ENCODE peak calls at places on chromosomes 1 and 21, in four cellular contexts. One of them, this sample, is unnamed. For H3K4me1, the result is how much of the 10 kb centered on the place peaks cover.

GRCh38 chr1:1013105-1013921 is at the start of gene ISG15:
- DNase-seq in gastrocnemius medialis: peak
- DNase-seq in A549: peak
- DNase-seq in astrocyte: peak
- DNase-seq in this sample: peak

GRCh38 chr1:26237230-26237966 is 3.4 kb downstream of the CEP85 start:
- DNase-seq in gastrocnemius medialis: no peak
- DNase-seq in astrocyte: peak
- DNase-seq in A549: peak
- DNase-seq in this sample: no peak

GRCh38 chr1:192654607-192655389 is 18.9 kb downstream of the RGS13 start:
- DNase-seq in gastrocnemius medialis: no peak
- DNase-seq in astrocyte: peak
- DNase-seq in A549: no peak
- DNase-seq in this sample: no peak

GRCh38 chr1:25105836-25106235 is 126.5 kb downstream of the SYF2 start:
- DNase-seq in gastrocnemius medialis: no peak
- DNase-seq in astrocyte: no peak
- DNase-seq in A549: no peak
- DNase-seq in this sample: no peak

GRCh38 chr21:45152265-45152746 is 77.9 kb downstream of the ADARB1 start:
- DNase-seq in A549: no peak
- DNase-seq in astrocyte: peak
- DNase-seq in gastrocnemius medialis: no peak
- DNase-seq in this sample: peak

GRCh38 chr1:33258788-33259274 is 2.5 kb downstream of the ZNF362 start:
- DNase-seq in astrocyte: no peak
- DNase-seq in A549: no peak
- DNase-seq in gastrocnemius medialis: no peak
- DNase-seq in this sample: peak

GRCh38 chr1:40479156-40479555 is 2.1 kb downstream of the ZFP69 start:
- DNase-seq in astrocyte: no peak
- DNase-seq in A549: no peak
- DNase-seq in gastrocnemius medialis: no peak
- DNase-seq in this sample: no peak

GRCh38 chr21:45872902-45873301 is 108.7 kb upstream of the COL6A1 start:
- DNase-seq in astrocyte: no peak
- DNase-seq in A549: no peak
- DNase-seq in gastrocnemius medialis: no peak
- DNase-seq in this sample: no peak

GRCh38 chr1:156383023-156383422 is 14.0 kb downstream of the RHBG start:
- DNase-seq in A549: peak
- DNase-seq in gastrocnemius medialis: peak
- DNase-seq in astrocyte: peak
- DNase-seq in this sample: peak

GRCh38 chr1:37854406-37854805 is 5.0 kb downstream of the MTF1 start:
- DNase-seq in gastrocnemius medialis: no peak
- DNase-seq in A549: no peak
- DNase-seq in astrocyte: no peak
- DNase-seq in this sample: no peak

GRCh38 chr1:9388628-9389184 is 96.0 kb downstream of the SPSB1 start:
- DNase-seq in gastrocnemius medialis: peak
- DNase-seq in astrocyte: no peak
- DNase-seq in A549: peak
- DNase-seq in this sample: peak

GRCh38 chr1:1291023-1291528 is 10.8 kb downstream of the SCNN1D start:
- DNase-seq in astrocyte: no peak
- DNase-seq in gastrocnemius medialis: no peak
- DNase-seq in A549: no peak
- DNase-seq in this sample: peak

GRCh38 chr1:94579876-94580294 is 38.3 kb upstream of the F3 start:
- DNase-seq in gastrocnemius medialis: peak
- DNase-seq in astrocyte: peak
- DNase-seq in A549: peak
- DNase-seq in this sample: no peak

GRCh38 chr21:35404247-35404646 is 355.1 kb upstream of the RUNX1 start:
- DNase-seq in gastrocnemius medialis: no peak
- DNase-seq in A549: no peak
- DNase-seq in astrocyte: no peak
- DNase-seq in this sample: no peak

GRCh38 chr1:159015440-159015909 is 5.8 kb downstream of the IFI16 start:
- DNase-seq in gastrocnemius medialis: peak
- DNase-seq in A549: peak
- DNase-seq in astrocyte: peak
- DNase-seq in this sample: peak

GRCh38 chr1:236952279-236953003 is 51.8 kb downstream of the MT1HL1 start:
- DNase-seq in A549: no peak
- DNase-seq in gastrocnemius medialis: no peak
- DNase-seq in astrocyte: no peak
- DNase-seq in this sample: no peak

GRCh38 chr1:67880056-67880601 is 46.9 kb upstream of the GNG12 start:
- DNase-seq in A549: peak
- DNase-seq in gastrocnemius medialis: no peak
- DNase-seq in astrocyte: peak
- DNase-seq in this sample: peak

GRCh38 chr1:198605880-198606458 is 32.9 kb upstream of the PTPRC start:
- DNase-seq in astrocyte: no peak
- DNase-seq in gastrocnemius medialis: no peak
- DNase-seq in A549: no peak
- DNase-seq in this sample: no peak

GRCh38 chr1:70685300-70686286 is 274.5 kb downstream of the CTH start:
- DNase-seq in gastrocnemius medialis: peak
- DNase-seq in A549: peak
- DNase-seq in astrocyte: peak
- DNase-seq in this sample: peak

GRCh38 chr1:153945795-153946621 is 510 bp downstream of the DENND4B start:
- DNase-seq in gastrocnemius medialis: peak
- DNase-seq in A549: peak
- DNase-seq in astrocyte: peak
- DNase-seq in this sample: peak

GRCh38 chr1:2159124-2159523 is 35.4 kb downstream of the FAAP20 start:
- DNase-seq in astrocyte: no peak
- DNase-seq in A549: no peak
- DNase-seq in gastrocnemius medialis: no peak
- DNase-seq in this sample: no peak

GRCh38 chr21:35026153-35026499 is 23.0 kb downstream of the RUNX1 start:
- DNase-seq in gastrocnemius medialis: no peak
- DNase-seq in astrocyte: peak
- DNase-seq in A549: no peak
- DNase-seq in this sample: no peak

GRCh38 chr1:29703596-29703995 is 467.3 kb downstream of the PTPRU start:
- DNase-seq in astrocyte: no peak
- DNase-seq in A549: peak
- DNase-seq in gastrocnemius medialis: no peak
- DNase-seq in this sample: peak

GRCh38 chr1:77524038-77524437 is 158.4 kb downstream of the ZZZ3 start:
- DNase-seq in A549: no peak
- DNase-seq in gastrocnemius medialis: no peak
- DNase-seq in astrocyte: no peak
- DNase-seq in this sample: no peak

GRCh38 chr1:3772715-3773571 is at the start of gene SMIM1:
- DNase-seq in astrocyte: no peak
- DNase-seq in gastrocnemius medialis: no peak
- DNase-seq in A549: no peak
- DNase-seq in this sample: no peak

GRCh38 chr1:6134741-6135510 is 45.2 kb downstream of the CHD5 start:
- DNase-seq in A549: no peak
- DNase-seq in astrocyte: no peak
- DNase-seq in gastrocnemius medialis: no peak
- DNase-seq in this sample: no peak

GRCh38 chr1:185450123-185450788 is 133.2 kb upstream of the IVNS1ABP start:
- DNase-seq in gastrocnemius medialis: no peak
- DNase-seq in A549: no peak
- DNase-seq in astrocyte: no peak
- DNase-seq in this sample: peak

GRCh38 chr1:6241887-6242740 is 1.9 kb upstream of the HES3 start:
- DNase-seq in astrocyte: no peak
- DNase-seq in A549: no peak
- DNase-seq in gastrocnemius medialis: no peak
- DNase-seq in this sample: no peak

GRCh38 chr1:179083031-179083345 is 1.1 kb downstream of the TOR3A start:
- DNase-seq in astrocyte: peak
- DNase-seq in A549: no peak
- DNase-seq in gastrocnemius medialis: no peak
- DNase-seq in this sample: no peak

GRCh38 chr1:31795801-31796621 is 19.8 kb downstream of the SPOCD1 start:
- DNase-seq in astrocyte: peak
- DNase-seq in A549: peak
- DNase-seq in gastrocnemius medialis: no peak
- DNase-seq in this sample: no peak

GRCh38 chr1:19476440-19477190 is 8.7 kb downstream of the CAPZB start:
- DNase-seq in astrocyte: peak
- DNase-seq in A549: no peak
- DNase-seq in gastrocnemius medialis: no peak
- DNase-seq in this sample: peak
- H3K4me1 ChIP-seq in astrocyte: under half
- H3K4me1 ChIP-seq in A549: under half
- H3K4me1 ChIP-seq in gastrocnemius medialis: half or more
- H3K4me1 ChIP-seq in this sample: under half

GRCh38 chr1:216984536-216984935 is 261.3 kb upstream of the ESRRG start:
- DNase-seq in astrocyte: no peak
- DNase-seq in gastrocnemius medialis: no peak
- DNase-seq in A549: no peak
- DNase-seq in this sample: no peak
- H3K27ac ChIP-seq in astrocyte: no peak
- H3K27ac ChIP-seq in gastrocnemius medialis: no peak
- H3K27ac ChIP-seq in A549: no peak
- H3K27ac ChIP-seq in this sample: no peak

GRCh38 chr1:167661527-167662436 is 31.8 kb downstream of the RCSD1 start:
- DNase-seq in astrocyte: peak
- DNase-seq in A549: peak
- DNase-seq in gastrocnemius medialis: no peak
- DNase-seq in this sample: no peak
- H3K4me1 ChIP-seq in astrocyte: under half
- H3K4me1 ChIP-seq in A549: under half
- H3K4me1 ChIP-seq in gastrocnemius medialis: half or more
- H3K4me1 ChIP-seq in this sample: under half

GRCh38 chr21:43605320-43606244 is 53.7 kb downstream of the HSF2BP start:
- DNase-seq in astrocyte: no peak
- DNase-seq in gastrocnemius medialis: no peak
- DNase-seq in A549: no peak
- DNase-seq in this sample: no peak
- H3K27ac ChIP-seq in astrocyte: no peak
- H3K27ac ChIP-seq in gastrocnemius medialis: no peak
- H3K27ac ChIP-seq in A549: peak
- H3K27ac ChIP-seq in this sample: no peak